ENCODE peak calls at places on chromosomes 5 and 9, in four cellular contexts. U is dorsolateral prefrontal cortex; Y is activated CD8-positive, alpha-beta T cell treated with anti-CD3 and anti-CD28 coated beads for 36 hours; C is fibroblast of lung. H is an unnamed sample.

GRCh38 chr9:126661521-126662251 is 48.0 kb downstream of the LMX1B start:
- DNase-seq in U (no peak), Y (no peak), C (peak), H (peak)

GRCh38 chr5:53884411-53884810 is 324.0 kb downstream of the NDUFS4 start:
- DNase-seq in U (no peak), Y (peak), C (no peak), H (no peak)

GRCh38 chr5:132437604-132438275 is 52.8 kb downstream of the IRF1 start:
- DNase-seq in U (no peak), Y (peak), C (peak), H (no peak)

GRCh38 chr5:5141625-5142527 is 1.7 kb downstream of the ADAMTS16 start:
- DNase-seq in U (no peak), Y (peak), C (peak), H (peak)

GRCh38 chr5:14258840-14259239 is 115.7 kb downstream of the TRIO start:
- DNase-seq in U (no peak), Y (no peak), C (peak), H (no peak)

GRCh38 chr9:133119461-133120342 is 1.3 kb downstream of the RALGDS start:
- DNase-seq in U (no peak), Y (no peak), C (peak), H (no peak)

GRCh38 chr5:65861830-65862241 is 64.5 kb upstream of the ERBIN start:
- DNase-seq in U (no peak), Y (no peak), C (peak), H (no peak)

GRCh38 chr9:92749071-92749933 is 15.3 kb downstream of the BICD2 start:
- DNase-seq in U (peak), Y (no peak), C (no peak), H (no peak)

GRCh38 chr9:93079371-93079770 is 16.6 kb upstream of the CARD19 start:
- DNase-seq in U (peak), Y (no peak), C (no peak), H (no peak)

GRCh38 chr5:172757394-172758010 is 13.5 kb downstream of the DUSP1 start:
- DNase-seq in U (no peak), Y (no peak), C (no peak), H (no peak)

GRCh38 chr5:108003178-108003577 is 332.4 kb upstream of the EFNA5 start:
- DNase-seq in U (no peak), Y (peak), C (peak), H (no peak)

GRCh38 chr5:56026863-56027300 is 32.1 kb upstream of the IL6ST start:
- DNase-seq in U (no peak), Y (no peak), C (peak), H (no peak)

GRCh38 chr5:169875091-169875727 is 105.1 kb downstream of the INSYN2B start:
- DNase-seq in U (no peak), Y (no peak), C (no peak), H (no peak)

GRCh38 chr5:154967419-154968024 is 26.6 kb downstream of the MRPL22 start:
- DNase-seq in U (no peak), Y (peak), C (no peak), H (no peak)

GRCh38 chr5:132822650-132823480 is 7.6 kb downstream of the SHROOM1 start:
- DNase-seq in U (peak), Y (peak), C (peak), H (peak)

GRCh38 chr5:128870923-128871322 is 94.4 kb upstream of the SLC27A6 start:
- DNase-seq in U (no peak), Y (no peak), C (no peak), H (no peak)

GRCh38 chr9:136734837-136735496 is 7.8 kb downstream of the LCN10 start:
- DNase-seq in U (no peak), Y (peak), C (no peak), H (no peak)

GRCh38 chr5:153551537-153552079 is 61.1 kb downstream of the GRIA1 start:
- DNase-seq in U (no peak), Y (no peak), C (peak), H (no peak)

GRCh38 chr5:14201325-14202061 is 58.4 kb downstream of the TRIO start:
- DNase-seq in U (no peak), Y (no peak), C (peak), H (no peak)

GRCh38 chr9:100714372-100715099 is 136.7 kb downstream of the CAVIN4 start:
- DNase-seq in U (peak), Y (peak), C (peak), H (peak)

GRCh38 chr5:139650031-139650688 is 2.0 kb downstream of the CXXC5 start:
- DNase-seq in U (peak), Y (peak), C (no peak), H (no peak)

GRCh38 chr9:133880851-133881634 is 111.1 kb downstream of the VAV2 start:
- DNase-seq in U (no peak), Y (no peak), C (peak), H (no peak)

GRCh38 chr5:172424111-172424490 is 30.2 kb downstream of the SH3PXD2B start:
- DNase-seq in U (no peak), Y (no peak), C (peak), H (no peak)

GRCh38 chr5:54388411-54388810 is 67.1 kb upstream of the HSPB3 start:
- DNase-seq in U (no peak), Y (no peak), C (peak), H (no peak)

GRCh38 chr5:370311-370958 is 48.9 kb downstream of the AHRR start:
- DNase-seq in U (no peak), Y (no peak), C (no peak), H (peak)

GRCh38 chr5:36177154-36177553 is 25.2 kb downstream of the SKP2 start:
- DNase-seq in U (no peak), Y (no peak), C (no peak), H (no peak)

GRCh38 chr9:36739538-36740116 is 166.9 kb downstream of the MELK start:
- DNase-seq in U (no peak), Y (peak), C (no peak), H (no peak)

GRCh38 chr5:1930501-1930879 is 47.8 kb upstream of the IRX4 start:
- DNase-seq in U (no peak), Y (no peak), C (no peak), H (no peak)

GRCh38 chr5:138563340-138564118 is 11.7 kb downstream of the HSPA9 start:
- DNase-seq in U (no peak), Y (no peak), C (no peak), H (no peak)

GRCh38 chr5:138566792-138567191 is 8.4 kb downstream of the HSPA9 start:
- DNase-seq in U (no peak), Y (no peak), C (no peak), H (no peak)

GRCh38 chr5:138564242-138564641 is 11.0 kb downstream of the HSPA9 start:
- DNase-seq in U (no peak), Y (no peak), C (no peak), H (no peak)

GRCh38 chr5:138568061-138568824 is 7.0 kb downstream of the HSPA9 start:
- DNase-seq in U (no peak), Y (no peak), C (peak), H (no peak)

GRCh38 chr5:138565100-138565821 is 9.9 kb downstream of the HSPA9 start:
- DNase-seq in U (no peak), Y (no peak), C (no peak), H (no peak)
- TF ChIP-seq CTCF in U (no peak), Y (no peak), C (no peak), H (no peak)

GRCh38 chr5:164672931-164673694 is 1167.7 kb downstream of the MAT2B start:
- DNase-seq in U (no peak), Y (no peak), C (peak), H (no peak)
- TF ChIP-seq CTCF in U (no peak), Y (no peak), C (peak), H (peak)

DNA sequence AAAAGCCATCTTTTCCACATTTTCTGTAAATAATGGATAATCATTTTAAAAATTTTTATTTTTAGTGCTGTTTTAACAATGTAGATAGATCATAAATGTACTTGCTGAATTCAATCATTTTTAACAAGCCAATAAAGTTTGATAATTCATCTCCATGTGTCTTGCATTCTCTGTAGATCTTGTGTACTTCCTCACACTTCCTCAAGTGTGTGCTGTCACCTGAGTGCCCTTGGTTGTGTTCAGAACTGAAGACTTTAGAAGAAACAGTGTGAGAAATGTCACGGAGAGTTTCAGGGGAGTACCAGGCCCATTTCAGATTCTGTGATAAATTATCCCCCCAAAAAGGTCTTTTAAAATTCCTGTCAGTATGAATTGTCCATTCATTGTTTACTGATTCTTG is 146.0 kb downstream of the NTRK2 start:
- DNase-seq in U (no peak), Y (no peak), C (no peak), H (no peak)
- TF ChIP-seq CTCF in U (no peak), Y (no peak), C (no peak), H (no peak)

DNA sequence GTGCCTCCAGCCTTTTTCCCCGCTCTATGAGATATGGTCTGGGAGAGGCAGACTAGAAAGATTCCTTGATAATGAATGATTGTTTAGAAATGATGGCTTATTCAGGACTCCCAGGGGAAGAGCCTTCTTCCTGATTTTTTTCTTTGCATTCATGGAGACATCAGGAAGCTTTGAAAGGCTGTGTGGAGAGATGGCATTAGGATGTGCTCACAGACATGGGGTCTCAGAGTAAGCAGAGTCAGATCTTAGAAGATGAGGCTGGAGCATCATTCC is 37.1 kb downstream of the PPARGC1B start:
- DNase-seq in U (no peak), Y (no peak), C (no peak), H (no peak)
- TF ChIP-seq CTCF in U (no peak), Y (no peak), C (no peak), H (no peak)

GRCh38 chr5:150173154-150173553 is 6.6 kb downstream of the CDX1 start:
- DNase-seq in U (no peak), Y (no peak), C (no peak), H (no peak)
- TF ChIP-seq CTCF in U (no peak), Y (no peak), C (no peak), H (no peak)

DNA sequence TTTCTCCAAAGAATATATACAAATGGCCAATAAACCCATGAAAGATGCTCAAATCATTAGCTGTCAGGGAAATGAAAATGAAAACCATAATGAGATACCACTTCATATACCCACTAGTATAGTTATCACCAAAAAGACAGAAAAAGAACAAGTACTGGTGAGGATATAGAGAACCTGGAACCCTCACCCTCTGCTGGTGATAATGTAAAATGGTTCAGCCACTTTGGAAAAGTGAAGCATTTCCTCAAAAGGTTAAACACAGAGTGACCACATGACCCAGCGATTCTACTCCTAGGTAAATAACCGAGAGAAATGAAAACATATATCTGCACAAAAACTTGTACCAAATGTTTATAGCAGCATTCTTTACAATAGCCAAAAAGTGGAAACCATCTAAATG is 72.0 kb downstream of the HSD17B3 start:
- DNase-seq in U (no peak), Y (no peak), C (no peak), H (no peak)
- TF ChIP-seq CTCF in U (no peak), Y (no peak), C (peak), H (no peak)